ENCODE peak calls at places on chromosome 1, in four cellular contexts. V is HEK293T, S is amniotic epithelial cell, P is SK-MEL-5. H is an unnamed sample.
A peak's percentile ranks its signal among the peaks of the same experiment; 100 is the strongest.

GRCh38 chr1:235721982-235722381 is 72.4 kb upstream of the GNG4 start:
- DNase-seq in S (no peak), P (no peak), V (no peak), H (no peak)

GRCh38 chr1:40664167-40664537 is 1.3 kb downstream of the RIMS3 start:
- DNase-seq in P (no peak), S (no peak), V (no peak), H (no peak)

GRCh38 chr1:202807367-202807925 is 775 bp downstream of the KDM5B start:
- DNase-seq in P (no peak), S (peak; percentile 42), V (peak; percentile 54), H (no peak)

GRCh38 chr1:39944410-39944809 is 10.5 kb upstream of the MFSD2A start:
- DNase-seq in P (no peak), V (no peak), S (no peak), H (no peak)

GRCh38 chr1:31376374-31377134 is 3.7 kb upstream of the FABP3 start:
- DNase-seq in V (no peak), S (peak; percentile 88), P (no peak), H (peak; percentile 98)

GRCh38 chr1:202171292-202172014 is 11.1 kb upstream of the PTPN7 start:
- DNase-seq in S (no peak), V (no peak), P (no peak), H (no peak)

GRCh38 chr1:53592985-53593757 is 134.0 kb downstream of the DMRTB1 start:
- DNase-seq in V (no peak), P (no peak), S (no peak), H (no peak)

GRCh38 chr1:6000444-6001288 is 8.4 kb upstream of the NPHP4 start:
- DNase-seq in P (no peak), S (no peak), V (no peak), H (no peak)

GRCh38 chr1:155759966-155760630 is 71.2 kb downstream of the DAP3 start:
- DNase-seq in S (peak; percentile 12), P (no peak), V (no peak), H (no peak)

GRCh38 chr1:20446796-20447195 is 39.2 kb downstream of the CAMK2N1 start:
- DNase-seq in V (no peak), S (peak; percentile 29), P (peak; percentile 5), H (no peak)

GRCh38 chr1:47598357-47598756 is 160.5 kb downstream of the FOXD2 start:
- DNase-seq in P (no peak), V (no peak), S (no peak), H (no peak)

GRCh38 chr1:31795096-31795675 is 20.6 kb downstream of the SPOCD1 start:
- DNase-seq in V (no peak), S (no peak), P (no peak), H (no peak)

H was measured in pons.